ENCODE peak calls at places on chromosomes 7 and 10, in six cellular contexts. T is COLO829; L is Ammon's horn; A is left ventricle myocardium superior; S is iris pigment epithelial cell; K is stimulated activated CD4-positive, alpha-beta T cell treated with anti-CD3 and anti-CD28 coated beads, Interleukin-1b, Interleukin-23, amount 100 ng/mL, for 24 hours. P is an unnamed sample.

GRCh38 chr7:100879685-100880261 is 4.9 kb downstream of the SRRT start:
- DNase-seq in A (no peak), K (no peak), L (peak; percentile 71), T (no peak), S (no peak), P (no peak)

GRCh38 chr7:13198741-13199140 is 511.3 kb downstream of the ARL4A start:
- DNase-seq in T (peak; percentile 24), L (no peak), K (no peak), S (peak; percentile 16), A (no peak), P (no peak)

GRCh38 chr7:157863906-157864810 is 527.4 kb downstream of the DNAJB6 start:
- DNase-seq in A (no peak), S (no peak), T (no peak), L (no peak), K (no peak), P (no peak)

GRCh38 chr10:32149257-32149955 is 93.2 kb upstream of the KIF5B start:
- DNase-seq in L (no peak), S (peak; percentile 90), T (no peak), K (no peak), A (peak; percentile 53), P (no peak)

GRCh38 chr7:219581-220150 is 27.3 kb downstream of the FAM20C start:
- DNase-seq in K (no peak), S (no peak), A (no peak), L (peak; percentile 84), T (peak; percentile 83), P (no peak)

GRCh38 chr10:21724020-21724589 is 190.1 kb downstream of the MLLT10 start:
- DNase-seq in K (no peak), S (peak; percentile 43), L (no peak), T (no peak), A (no peak), P (no peak)

GRCh38 chr7:97272237-97272975 is 154.9 kb downstream of the SDHAF3 start:
- DNase-seq in A (no peak), T (no peak), L (no peak), K (no peak), S (no peak), P (no peak)

GRCh38 chr7:43584200-43584586 is 1.3 kb downstream of the STK17A start:
- DNase-seq in L (no peak), K (no peak), T (no peak), A (no peak), S (peak; percentile 79), P (no peak)

GRCh38 chr10:24944512-24945255 is 7.7 kb downstream of the PRTFDC1 start:
- DNase-seq in K (no peak), T (no peak), A (no peak), S (peak; percentile 95), L (no peak), P (no peak)